ENCODE peak calls at places on chromosomes 12 and 14, in seven cellular contexts. F is K562, N is HCT116, H is HepG2, E is SK-N-SH, P is GM12878, G is H1. C is an unnamed sample.

GRCh38 chr14:33848706-33849454 is 102.0 kb downstream of the EGLN3 start:
- DNase-seq in H (peak; percentile 81), P (no peak), G (peak; percentile 86), N (peak; percentile 82), E (peak; percentile 50), F (peak; percentile 71), C (peak; percentile 58)

GRCh38 chr14:22939684-22940083 is 10.5 kb upstream of the PRMT5 start:
- DNase-seq in N (no peak), E (no peak), G (no peak), F (no peak), H (no peak), P (no peak), C (no peak)

GRCh38 chr12:29769162-29769820 is 14.5 kb downstream of the TMTC1 start:
- DNase-seq in G (no peak), P (no peak), H (no peak), N (no peak), F (no peak), E (no peak), C (no peak)

GRCh38 chr14:105419305-105420091 is at the start of gene MTA1:
- DNase-seq in P (no peak), N (no peak), F (peak; percentile 66), G (no peak), E (peak; percentile 86), H (peak; percentile 35), C (peak; percentile 61)

GRCh38 chr12:47819902-47820630 is at the start of gene HDAC7:
- DNase-seq in F (peak; percentile 94), P (no peak), N (peak; percentile 24), H (peak; percentile 62), G (no peak), E (peak; percentile 97), C (peak; percentile 90)

GRCh38 chr12:104359216-104359615 is 55.7 kb downstream of the EID3 start:
- DNase-seq in E (no peak), F (no peak), P (no peak), N (no peak), G (no peak), H (no peak), C (no peak)

GRCh38 chr12:14810953-14811483 is 3.0 kb downstream of the SMCO3 start:
- DNase-seq in F (peak; percentile 37), E (no peak), G (no peak), P (no peak), N (no peak), H (peak; percentile 44), C (peak; percentile 62)

GRCh38 chr12:126811401-126811800 is 1455.6 kb upstream of the TMEM132C start:
- DNase-seq in H (no peak), E (no peak), N (no peak), P (no peak), G (no peak), F (no peak), C (no peak)

GRCh38 chr12:75446857-75447256 is 33.7 kb upstream of the GLIPR1 start:
- DNase-seq in N (no peak), E (no peak), P (no peak), G (no peak), F (no peak), H (no peak), C (no peak)

GRCh38 chr14:97854918-97855317 is 1057.7 kb downstream of the VRK1 start:
- DNase-seq in P (no peak), E (no peak), H (no peak), F (no peak), G (no peak), N (no peak), C (no peak)

GRCh38 chr14:76564471-76565119 is 188.7 kb downstream of the ESRRB start:
- DNase-seq in H (no peak), F (peak; percentile 18), G (no peak), E (no peak), N (peak; percentile 49), P (no peak), C (no peak)

GRCh38 chr14:36217732-36218131 is 41.2 kb upstream of the PTCSC3 start:
- DNase-seq in P (no peak), F (no peak), E (no peak), H (no peak), G (no peak), N (no peak), C (no peak)

GRCh38 chr14:99478133-99478532 is 2.5 kb downstream of the SETD3 start:
- DNase-seq in E (no peak), H (no peak), G (no peak), N (no peak), F (no peak), P (no peak), C (no peak)

GRCh38 chr12:121839993-121840761 is 18.5 kb downstream of the HPD start:
- DNase-seq in F (peak; percentile 49), P (no peak), H (no peak), G (no peak), E (no peak), N (no peak), C (peak; percentile 31)

GRCh38 chr12:126706300-126706699 is 1560.7 kb upstream of the TMEM132C start:
- DNase-seq in P (no peak), N (no peak), F (no peak), G (no peak), E (no peak), H (no peak), C (no peak)

GRCh38 chr12:65487679-65488078 is 209.2 kb downstream of the MSRB3 start:
- DNase-seq in E (no peak), G (no peak), N (no peak), P (no peak), H (no peak), F (no peak), C (no peak)

GRCh38 chr12:96327346-96327745 is 72.9 kb downstream of the CDK17 start:
- DNase-seq in N (no peak), G (no peak), F (no peak), E (no peak), P (peak; percentile 43), H (no peak), C (no peak)

GRCh38 chr12:96326628-96327227 is 73.5 kb downstream of the CDK17 start:
- DNase-seq in E (no peak), F (no peak), H (no peak), P (no peak), G (no peak), N (no peak), C (no peak)

GRCh38 chr12:96321941-96322340 is 78.3 kb downstream of the CDK17 start:
- DNase-seq in E (no peak), F (no peak), N (no peak), P (no peak), H (no peak), G (no peak), C (no peak)

GRCh38 chr12:96322720-96323119 is 77.5 kb downstream of the CDK17 start:
- DNase-seq in E (no peak), N (no peak), F (no peak), H (no peak), G (no peak), P (no peak), C (no peak)

GRCh38 chr12:96323906-96324305 is 76.3 kb downstream of the CDK17 start:
- DNase-seq in H (no peak), F (no peak), E (no peak), P (no peak), G (no peak), N (no peak), C (no peak)
- TF ChIP-seq JUND in H (no peak), F (no peak), E (no peak), P (no peak), G (no peak), N (no peak), C (no peak)

GRCh38 chr12:76740501-76740900 is 23.4 kb upstream of the ZDHHC17 start:
- DNase-seq in H (no peak), F (no peak), G (no peak), E (no peak), N (no peak), P (no peak), C (no peak)

GRCh38 chr12:76739896-76740295 is 24.0 kb upstream of the ZDHHC17 start:
- DNase-seq in H (no peak), N (no peak), G (no peak), E (no peak), F (no peak), P (no peak), C (no peak)

DNA sequence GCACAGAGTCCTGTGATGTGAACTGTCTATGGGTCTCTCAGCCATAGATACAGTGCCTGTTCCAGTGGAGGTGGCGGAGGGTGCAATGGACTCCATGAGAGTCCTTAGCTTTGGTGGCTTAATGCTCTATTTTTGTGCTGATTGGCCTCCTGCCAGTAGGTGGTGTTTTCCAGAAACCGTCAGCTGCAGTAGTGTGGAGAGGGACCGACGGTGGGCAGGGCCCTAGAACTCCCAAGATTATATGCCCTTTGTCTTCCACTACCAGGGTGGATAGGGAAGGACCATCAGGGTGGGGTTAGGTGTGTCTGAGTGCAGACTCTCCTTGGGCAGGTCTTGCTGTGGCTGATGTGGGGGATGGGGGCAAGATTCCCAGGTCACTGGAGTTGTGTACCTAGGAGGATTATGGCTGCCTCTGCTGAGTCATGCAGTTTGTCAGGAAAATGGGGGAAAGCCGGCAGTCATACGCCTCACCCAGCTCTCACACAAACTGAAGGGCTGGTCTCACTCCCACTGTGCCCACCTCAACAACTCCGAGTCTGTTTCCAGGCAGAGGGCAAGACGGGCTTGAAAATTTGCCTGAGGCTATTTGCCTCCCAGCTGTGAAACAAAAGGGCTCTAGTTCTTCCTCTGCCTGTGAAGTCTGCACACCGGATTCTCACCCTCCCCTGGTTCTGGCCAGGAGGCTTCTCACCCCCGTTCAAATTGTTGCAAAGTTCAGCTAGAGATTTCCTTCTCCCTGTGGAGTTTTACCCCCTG is 24.9 kb upstream of the ZDHHC17 start:
- DNase-seq in F (no peak), E (no peak), G (no peak), N (no peak), H (peak; percentile 30), P (no peak), C (no peak)
- TF ChIP-seq JUND in F (no peak), E (no peak), G (no peak), N (no peak), H (peak; percentile 35), P (no peak), C (no peak)

GRCh38 chr12:50220357-50221061 is 53.3 kb upstream of the CERS5 start:
- DNase-seq in H (no peak), G (no peak), P (peak; percentile 57), F (peak; percentile 54), N (no peak), E (peak; percentile 32), C (no peak)
- TF ChIP-seq JUND in H (no peak), G (no peak), P (no peak), F (no peak), N (no peak), E (no peak), C (no peak)

DNA sequence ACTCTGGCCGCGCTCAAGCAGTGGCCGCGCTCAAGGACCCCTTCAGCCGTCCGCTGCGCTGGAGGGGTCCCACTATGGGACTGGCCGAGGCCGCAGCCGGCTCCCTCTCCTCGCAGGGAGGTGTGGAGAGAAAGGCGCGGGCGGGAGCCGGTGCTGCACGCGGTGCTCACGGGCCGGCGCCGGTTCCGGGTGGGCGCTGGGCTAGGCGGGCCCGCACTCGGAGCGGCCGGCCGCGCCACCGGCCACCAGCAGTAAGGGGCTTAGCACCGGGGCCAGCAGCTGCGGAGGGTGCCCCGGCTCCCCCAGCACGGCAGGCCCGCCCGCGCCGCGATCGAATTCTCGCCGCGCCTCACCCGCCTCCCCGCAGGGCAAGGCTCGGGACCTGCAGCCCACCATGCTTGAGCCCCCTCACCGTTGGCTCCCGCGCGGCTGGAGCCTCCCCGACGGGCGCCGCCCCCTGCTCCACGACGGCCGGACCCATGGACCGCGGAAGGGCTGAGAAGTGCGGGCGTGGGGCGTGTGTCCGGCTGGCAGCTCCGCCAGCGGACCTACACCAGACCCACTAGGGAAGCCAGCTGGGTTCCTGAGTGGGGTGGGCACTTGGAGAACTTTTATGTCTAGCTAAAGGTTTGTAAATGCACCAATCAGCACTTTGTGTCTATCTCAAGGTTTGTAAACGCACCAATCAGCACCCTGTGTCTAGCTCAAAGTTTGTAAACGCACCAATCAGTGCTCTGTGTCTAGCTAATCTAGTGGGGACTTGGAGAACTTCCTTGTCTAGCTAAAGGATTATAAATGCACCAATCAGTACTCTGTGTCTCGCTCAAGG is 49.5 kb downstream of the KLHL28 start:
- DNase-seq in G (no peak), N (no peak), H (no peak), P (no peak), E (peak; percentile 34), F (no peak), C (no peak)
- TF ChIP-seq JUND in G (no peak), N (no peak), H (no peak), P (no peak), E (no peak), F (no peak), C (no peak)